ENCODE peak calls at places on chromosome 3, in nine cellular contexts. Z is K562, K is AG04450, C is pancreas, W is A549, X is stomach, U is aorta, B is GM23248, L is caudate nucleus. S is an unnamed sample.

GRCh38 chr3:67109651-67110204 is 111.6 kb downstream of the KBTBD8 start:
- DNase-seq in Z (peak; percentile 8), C (no peak), W (peak; percentile 42), U (no peak), L (no peak), X (no peak), K (peak; percentile 55), B (peak; percentile 82), S (no peak)

GRCh38 chr3:13501527-13501926 is 21.4 kb downstream of the HDAC11 start:
- DNase-seq in W (no peak), X (no peak), U (peak; percentile 62), L (no peak), K (no peak), B (no peak), C (peak; percentile 36), Z (no peak), S (peak; percentile 61)

GRCh38 chr3:139111392-139112229 is 66.9 kb upstream of the PRR23C start:
- DNase-seq in K (peak; percentile 41), W (peak; percentile 50), U (peak; percentile 85), X (peak; percentile 64), L (peak; percentile 61), C (peak; percentile 83), B (peak; percentile 76), Z (peak; percentile 73), S (no peak)

GRCh38 chr3:123278446-123278845 is 76.7 kb downstream of the SEC22A start:
- DNase-seq in W (no peak), X (no peak), K (no peak), U (no peak), C (no peak), Z (peak; percentile 0), L (no peak), B (no peak), S (no peak)

GRCh38 chr3:50825841-50826240 is 151.1 kb downstream of the DOCK3 start:
- DNase-seq in U (no peak), B (peak; percentile 34), C (no peak), Z (no peak), L (no peak), X (no peak), W (no peak), K (no peak), S (no peak)

GRCh38 chr3:152096280-152096679 is 172.4 kb upstream of the MBNL1 start:
- DNase-seq in L (no peak), X (no peak), W (no peak), C (no peak), U (no peak), B (no peak), K (no peak), Z (no peak), S (no peak)

GRCh38 chr3:140420621-140421357 is 257.1 kb upstream of the TRIM42 start:
- DNase-seq in K (peak; percentile 1), C (no peak), B (peak; percentile 43), X (no peak), W (peak; percentile 8), Z (no peak), L (no peak), U (no peak), S (no peak)

GRCh38 chr3:13559751-13560540 is 11.0 kb downstream of the FBLN2 start:
- DNase-seq in L (no peak), U (no peak), X (no peak), K (no peak), Z (no peak), W (no peak), B (peak; percentile 56), C (no peak), S (peak; percentile 80)

GRCh38 chr3:108822167-108822897 is at the start of gene TRAT1:
- DNase-seq in B (no peak), Z (no peak), W (no peak), K (no peak), C (no peak), U (no peak), X (no peak), L (no peak), S (no peak)

GRCh38 chr3:115062009-115062408 is 85.1 kb downstream of the ZBTB20 start:
- DNase-seq in W (no peak), L (peak; percentile 60), K (no peak), C (no peak), U (no peak), Z (no peak), B (no peak), X (no peak), S (no peak)

GRCh38 chr3:90184861-90185260 is 1077.4 kb downstream of the EPHA3 start:
- DNase-seq in B (peak; percentile 51), K (no peak), L (no peak), C (no peak), X (no peak), Z (no peak), W (peak; percentile 5), U (no peak), S (no peak)

GRCh38 chr3:47380026-47380600 is 708 bp upstream of the PTPN23 start:
- DNase-seq in X (no peak), K (no peak), W (no peak), U (no peak), C (no peak), Z (no peak), L (no peak), B (no peak), S (no peak)

GRCh38 chr3:46833346-46834300 is 29.6 kb downstream of the MYL3 start:
- DNase-seq in L (no peak), X (no peak), U (peak; percentile 75), W (no peak), B (no peak), K (no peak), C (peak; percentile 53), Z (no peak), S (peak; percentile 76)

GRCh38 chr3:64667887-64668581 is 19.8 kb downstream of the ADAMTS9 start:
- DNase-seq in Z (no peak), B (no peak), W (no peak), C (no peak), K (no peak), U (peak; percentile 84), X (no peak), L (no peak), S (peak; percentile 79)

GRCh38 chr3:127639173-127640030 is 10.4 kb downstream of the PODXL2 start:
- DNase-seq in K (no peak), X (no peak), B (peak; percentile 70), L (no peak), C (no peak), U (peak; percentile 59), W (no peak), Z (no peak), S (no peak)

GRCh38 chr3:138943724-138944131 is 3.2 kb downstream of the FOXL2 start:
- DNase-seq in Z (peak; percentile 55), X (no peak), U (no peak), K (no peak), B (no peak), W (no peak), C (no peak), L (no peak), S (no peak)

GRCh38 chr3:11847607-11848006 is 922 bp upstream of the TAMM41 start:
- DNase-seq in K (no peak), C (no peak), X (no peak), B (peak; percentile 3), Z (peak; percentile 29), W (no peak), U (no peak), L (no peak), S (no peak)
- H3K27ac ChIP-seq in K (no peak overlapping the region), C (no peak overlapping the region), X (no peak overlapping the region), B (no peak overlapping the region), Z (no peak overlapping the region), W (no peak overlapping the region), U (no peak overlapping the region), L (no peak overlapping the region), S (no peak overlapping the region)

GRCh38 chr3:24271228-24271627 is 223.4 kb downstream of the THRB start:
- DNase-seq in W (no peak), Z (no peak), L (no peak), C (no peak), B (no peak), U (no peak), K (no peak), X (no peak), S (no peak)

GRCh38 chr3:24270744-24271143 is 223.9 kb downstream of the THRB start:
- DNase-seq in K (no peak), C (no peak), X (no peak), U (no peak), W (no peak), B (no peak), L (no peak), Z (no peak), S (no peak)

GRCh38 chr3:24272875-24273274 is 221.8 kb downstream of the THRB start:
- DNase-seq in C (no peak), B (no peak), W (no peak), L (no peak), X (no peak), K (no peak), U (no peak), Z (no peak), S (no peak)

GRCh38 chr3:24272408-24272807 is 222.2 kb downstream of the THRB start:
- DNase-seq in K (no peak), Z (no peak), U (no peak), X (no peak), W (no peak), C (no peak), B (no peak), L (no peak), S (no peak)

DNA sequence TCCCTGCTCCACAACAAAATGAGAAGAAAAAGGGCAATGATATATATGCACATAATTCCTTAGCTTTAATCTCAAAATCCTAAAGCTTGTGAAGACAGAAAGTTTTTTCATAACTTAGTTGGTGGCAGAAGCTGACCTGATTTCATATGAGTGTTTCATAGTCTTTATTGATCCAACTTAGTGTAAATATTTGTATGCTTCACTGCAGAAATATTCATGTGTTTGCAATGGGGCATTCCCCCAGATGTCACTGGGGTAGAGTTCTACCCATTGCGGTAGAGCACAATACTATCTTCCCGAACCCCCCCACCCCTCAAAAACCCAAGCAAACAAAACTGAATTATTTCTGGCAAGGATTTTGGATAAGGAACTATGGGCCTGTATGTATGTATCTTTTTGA is 221.2 kb downstream of the THRB start:
- DNase-seq in B (no peak), W (no peak), C (no peak), X (no peak), Z (no peak), U (no peak), L (no peak), K (no peak), S (no peak)
- H3K27ac ChIP-seq in B (no peak overlapping the region), W (no peak overlapping the region), C (no peak overlapping the region), X (no peak overlapping the region), Z (no peak overlapping the region), U (no peak overlapping the region), L (no peak overlapping the region), K (no peak overlapping the region), S (no peak overlapping the region)

GRCh38 chr3:112127522-112128494 is 5.2 kb downstream of the GCSAM start:
- DNase-seq in W (no peak), B (no peak), Z (no peak), C (no peak), K (no peak), L (no peak), U (no peak), X (no peak), S (no peak)
- H3K27ac ChIP-seq in W (no peak overlapping the region), B (no peak overlapping the region), Z (no peak overlapping the region), C (no peak overlapping the region), K (no peak overlapping the region), L (no peak overlapping the region), U (no peak overlapping the region), X (no peak overlapping the region), S (no peak overlapping the region)

DNA sequence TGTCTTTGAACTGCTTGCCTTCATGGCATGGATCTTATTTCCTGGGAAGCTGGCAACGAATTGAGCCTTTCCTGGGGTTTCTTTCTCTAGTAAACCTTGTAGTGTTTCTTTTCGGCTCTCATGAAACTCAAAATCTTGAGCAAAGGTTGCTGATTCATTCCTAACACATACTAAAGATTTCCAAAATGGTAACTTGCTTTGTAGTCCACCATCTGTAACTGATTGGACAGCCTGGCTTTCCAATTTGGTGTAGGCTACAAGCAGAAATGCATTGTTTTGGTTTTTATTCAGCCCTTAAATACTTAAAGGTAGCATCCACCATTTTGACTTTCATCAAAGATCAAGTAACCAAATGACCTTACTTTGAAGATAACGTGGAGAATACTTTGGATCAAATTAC is 38.1 kb downstream of the LRTM1 start:
- DNase-seq in U (no peak), C (no peak), W (no peak), Z (no peak), B (no peak), L (no peak), K (no peak), X (no peak), S (no peak)
- H3K27ac ChIP-seq in U (no peak overlapping the region), C (no peak overlapping the region), W (peak overlapping the region; percentile 44), Z (no peak overlapping the region), B (no peak overlapping the region), L (no peak overlapping the region), K (no peak overlapping the region), X (no peak overlapping the region), S (no peak overlapping the region)

S was measured in kidney.